ENCODE peak calls at places on chromosomes 1 and 21, in four cellular contexts. S is left ventricle myocardium inferior; K is MM.1S; X is CD4-positive, alpha-beta T cell. L is an unnamed sample.

GRCh38 chr1:15501208-15502032 is 22.6 kb downstream of the CASP9 start:
- DNase-seq in S (peak), K (peak), X (peak), L (peak)

GRCh38 chr1:25502957-25503356 is 40.4 kb upstream of the LDLRAP1 start:
- DNase-seq in X (no peak), K (no peak), S (no peak), L (no peak)

GRCh38 chr21:42567181-42567560 is 53.5 kb downstream of the SLC37A1 start:
- DNase-seq in K (no peak), X (no peak), S (no peak), L (no peak)

GRCh38 chr1:154182342-154183044 is 9.4 kb downstream of the TPM3 start:
- DNase-seq in K (peak), X (peak), S (peak), L (peak)

GRCh38 chr21:26169611-26170470 is 729 bp downstream of the APP start:
- DNase-seq in S (peak), X (no peak), K (peak), L (no peak)

GRCh38 chr1:203045821-203046594 is 19.7 kb downstream of the PPFIA4 start:
- DNase-seq in S (no peak), K (no peak), X (no peak), L (no peak)

GRCh38 chr21:20253261-20253660 is 744.9 kb upstream of the NCAM2 start:
- DNase-seq in K (no peak), X (no peak), S (no peak), L (no peak)

GRCh38 chr1:40782371-40782956 is 1.1 kb upstream of the KCNQ4 start:
- DNase-seq in X (no peak), S (peak), K (no peak), L (no peak)

GRCh38 chr1:226052061-226052460 is 10.5 kb upstream of the H3-3A start:
- DNase-seq in X (no peak), S (no peak), K (no peak), L (no peak)

GRCh38 chr1:197062692-197063091 is 4.4 kb downstream of the F13B start:
- DNase-seq in K (no peak), X (no peak), S (no peak), L (no peak)

GRCh38 chr21:31088196-31088751 is 50.0 kb upstream of the KRTAP19-8 start:
- DNase-seq in X (no peak), K (no peak), S (no peak), L (no peak)

GRCh38 chr1:76018045-76018444 is 56.5 kb upstream of the ST6GALNAC3 start:
- DNase-seq in K (no peak), X (no peak), S (no peak), L (no peak)

GRCh38 chr1:207866471-207867135 is 44.3 kb downstream of the CD34 start:
- DNase-seq in X (no peak), K (no peak), S (peak), L (no peak)

GRCh38 chr1:99969260-99969728 is 502 bp upstream of the SLC35A3 start:
- DNase-seq in K (no peak), X (no peak), S (no peak), L (peak)

GRCh38 chr1:41582851-41583657 is 98.6 kb upstream of the EDN2 start:
- DNase-seq in K (no peak), X (no peak), S (no peak), L (no peak)

GRCh38 chr21:45982256-45982757 is 737 bp downstream of the COL6A1 start:
- DNase-seq in S (no peak), X (no peak), K (no peak), L (no peak)

GRCh38 chr1:108575241-108575850 is 15.4 kb downstream of the EEIG2 start:
- DNase-seq in S (no peak), X (no peak), K (no peak), L (no peak)

GRCh38 chr1:197145451-197146029 is 929 bp downstream of the ASPM start:
- DNase-seq in S (no peak), K (peak), X (no peak), L (no peak)

DNA sequence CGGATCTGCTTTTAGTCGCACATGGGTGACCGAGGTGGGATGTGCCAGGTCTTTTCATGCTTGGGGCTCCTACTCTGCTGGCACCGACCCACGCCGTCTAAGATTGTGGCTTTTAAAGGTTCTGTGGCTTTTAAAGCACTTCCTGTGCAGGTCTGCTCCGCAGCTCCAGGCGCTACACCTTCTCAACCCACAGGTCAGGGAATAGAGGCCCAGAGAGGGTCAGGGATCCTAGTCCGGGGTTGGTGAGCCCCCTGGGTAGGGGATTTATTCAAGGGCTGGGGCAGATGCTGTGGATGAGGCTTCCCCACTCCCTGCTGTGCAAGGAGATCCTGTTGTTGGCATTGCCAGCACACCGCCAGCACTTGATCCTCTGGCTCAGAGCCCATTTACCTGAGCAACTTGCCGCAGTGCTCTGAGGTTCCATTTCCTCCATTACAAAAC is 212.8 kb upstream of the RAB4A start:
- DNase-seq in S (no peak), X (peak), K (no peak), L (no peak)
- H3K27ac ChIP-seq in S (peak), X (no peak), K (no peak), L (no peak)

GRCh38 chr1:229028509-229028908 is 242.4 kb upstream of the RAB4A start:
- DNase-seq in K (no peak), X (no peak), S (no peak), L (no peak)
- H3K27ac ChIP-seq in K (no peak), X (no peak), S (no peak), L (no peak)

GRCh38 chr1:28437260-28437923 is 67.9 kb downstream of the PHACTR4 start:
- DNase-seq in K (no peak), S (no peak), X (no peak), L (no peak)
- H3K27ac ChIP-seq in K (peak), S (peak), X (no peak), L (no peak)

GRCh38 chr1:26972821-26973220 is 12.6 kb upstream of the KDF1 start:
- DNase-seq in K (no peak), X (no peak), S (no peak), L (no peak)
- H3K27ac ChIP-seq in K (no peak), X (no peak), S (no peak), L (no peak)

GRCh38 chr1:39387452-39387851 is 104.0 kb upstream of the BMP8A start:
- DNase-seq in X (no peak), K (no peak), S (no peak), L (no peak)
- H3K27ac ChIP-seq in X (no peak), K (no peak), S (no peak), L (no peak)

DNA sequence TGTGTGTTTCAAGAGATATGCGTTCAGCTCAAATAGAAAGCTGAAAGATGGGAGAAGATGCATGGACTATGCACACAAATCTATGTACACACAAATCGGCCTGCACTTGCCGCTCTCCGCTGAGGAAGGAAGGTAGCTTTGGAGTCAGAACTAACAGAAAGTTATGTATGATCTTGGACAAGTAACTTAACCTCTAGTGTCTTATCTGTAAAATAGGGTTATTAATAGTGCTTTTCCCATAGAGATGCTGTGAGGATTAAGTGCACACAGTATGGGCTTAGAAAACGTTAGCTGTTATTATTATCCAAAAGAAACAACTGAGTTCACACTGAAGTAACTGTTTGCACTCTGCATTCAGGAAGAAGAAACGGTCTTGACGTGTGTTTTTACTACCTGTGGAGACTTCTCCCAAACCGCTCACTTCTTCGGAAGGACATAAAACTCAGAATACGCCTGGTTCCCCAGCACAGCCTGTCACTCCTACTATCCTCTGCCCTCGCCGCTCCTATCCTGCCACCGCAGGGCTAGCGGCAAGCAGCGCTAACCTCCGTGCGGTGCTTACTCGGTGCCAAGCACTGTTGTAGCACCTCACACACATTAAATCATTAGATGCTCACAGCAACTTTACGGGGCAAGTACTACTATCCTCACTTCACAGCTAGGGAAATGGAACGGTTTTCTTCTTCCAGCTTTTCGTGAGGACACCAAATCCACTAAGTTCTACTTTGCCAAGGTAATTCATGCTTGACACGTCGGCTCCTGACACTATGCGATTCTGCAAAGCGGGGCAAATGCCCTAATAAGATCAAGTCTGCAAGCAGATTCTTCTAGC is 1.3 kb downstream of the TGFBR3 start:
- DNase-seq in S (peak), X (peak), K (no peak), L (no peak)
- H3K27ac ChIP-seq in S (peak), X (no peak), K (no peak), L (no peak)

GRCh38 chr1:158930504-158930903 is 848 bp upstream of the PYHIN1 start:
- DNase-seq in X (no peak), K (no peak), S (no peak), L (peak)
- H3K27ac ChIP-seq in X (no peak), K (no peak), S (no peak), L (peak)

GRCh38 chr1:236835491-236835890 is 40.4 kb downstream of the MTR start:
- DNase-seq in S (no peak), K (no peak), X (no peak), L (no peak)

GRCh38 chr1:236837115-236837514 is 42.0 kb downstream of the MTR start:
- DNase-seq in X (no peak), K (no peak), S (no peak), L (no peak)

GRCh38 chr1:236841341-236841740 is 46.2 kb downstream of the MTR start:
- DNase-seq in X (no peak), S (no peak), K (no peak), L (no peak)

GRCh38 chr1:236836157-236836556 is 41.1 kb downstream of the MTR start:
- DNase-seq in K (no peak), S (no peak), X (no peak), L (no peak)

GRCh38 chr1:236837897-236838296 is 42.8 kb downstream of the MTR start:
- DNase-seq in K (no peak), S (no peak), X (no peak), L (no peak)
- H3K27ac ChIP-seq in K (no peak), S (no peak), X (no peak), L (no peak)

L was measured in OCI-LY7.